ENCODE peak calls at places on chromosome 22, in nine cellular contexts. A, N, U, D, S, W, X, F and J are unnamed samples.

GRCh38 chr22:33835196-33835788 is 85.0 kb downstream of the LARGE1 start:
- DNase-seq in A (no peak), N (no peak), U (no peak), D (no peak), S (no peak), W (no peak), X (no peak), F (no peak), J (peak; percentile 13)

GRCh38 chr22:41445171-41446056 is 1.2 kb downstream of the TOB2 start:
- DNase-seq in A (peak; percentile 49), N (no peak), U (peak; percentile 10), D (peak; percentile 14), S (no peak), W (peak; percentile 71), X (no peak), F (no peak), J (peak; percentile 74)

GRCh38 chr22:45240810-45241631 is at the start of gene KIAA0930:
- DNase-seq in A (peak; percentile 78), N (peak; percentile 59), U (peak; percentile 78), D (peak; percentile 71), S (peak; percentile 93), W (peak; percentile 95), X (peak; percentile 94), F (peak; percentile 54), J (peak; percentile 67)

GRCh38 chr22:48826546-48826945 is 1001.1 kb downstream of the BRD1 start:
- DNase-seq in A (no peak), N (no peak), U (no peak), D (no peak), S (no peak), W (no peak), X (no peak), F (no peak), J (no peak)

GRCh38 chr22:47093720-47094119 is 331.3 kb downstream of the TBC1D22A start:
- DNase-seq in A (no peak), N (no peak), U (no peak), D (no peak), S (no peak), W (no peak), X (no peak), F (no peak), J (no peak)

GRCh38 chr22:44316393-44317162 is 3.8 kb upstream of the SHISAL1 start:
- DNase-seq in A (peak; percentile 45), N (no peak), U (no peak), D (no peak), S (no peak), W (no peak), X (no peak), F (no peak), J (no peak)

GRCh38 chr22:18148508-18148965 is 1.4 kb upstream of the USP18 start:
- DNase-seq in A (no peak), N (no peak), U (no peak), D (no peak), S (no peak), W (no peak), X (no peak), F (no peak), J (no peak)

GRCh38 chr22:42080287-42080686 is 787 bp downstream of the SMDT1 start:
- DNase-seq in A (peak; percentile 19), N (no peak), U (no peak), D (peak; percentile 60), S (peak; percentile 61), W (no peak), X (no peak), F (no peak), J (peak; percentile 48)

GRCh38 chr22:35540600-35541253 is at the start of gene RASD2:
- DNase-seq in A (peak; percentile 71), N (peak; percentile 31), U (no peak), D (no peak), S (no peak), W (no peak), X (no peak), F (no peak), J (peak; percentile 40)

GRCh38 chr22:25069758-25070461 is 117.4 kb downstream of the KIAA1671 start:
- DNase-seq in A (no peak), N (no peak), U (no peak), D (no peak), S (no peak), W (no peak), X (no peak), F (no peak), J (peak; percentile 63)

GRCh38 chr22:40511604-40512003 is 124.9 kb downstream of the MRTFA start:
- DNase-seq in A (peak; percentile 30), N (no peak), U (no peak), D (peak; percentile 38), S (no peak), W (no peak), X (no peak), F (no peak), J (no peak)

GRCh38 chr22:31935961-31936635 is 8.2 kb upstream of the YWHAH start:
- DNase-seq in A (no peak), N (no peak), U (no peak), D (no peak), S (no peak), W (no peak), X (no peak), F (no peak), J (no peak)

GRCh38 chr22:28771195-28771791 is 1.2 kb upstream of the CCDC117 start:
- DNase-seq in A (peak; percentile 47), N (no peak), U (no peak), D (no peak), S (no peak), W (no peak), X (no peak), F (no peak), J (no peak)

GRCh38 chr22:44172370-44173108 is 8.2 kb upstream of the PARVG start:
- DNase-seq in A (no peak), N (no peak), U (no peak), D (no peak), S (peak; percentile 74), W (no peak), X (peak; percentile 68), F (no peak), J (peak; percentile 20)

GRCh38 chr22:39943366-39943765 is 16.8 kb upstream of the TMA7B start:
- DNase-seq in A (peak; percentile 17), N (no peak), U (peak; percentile 17), D (no peak), S (no peak), W (no peak), X (no peak), F (no peak), J (no peak)

GRCh38 chr22:28656156-28656555 is 23.5 kb downstream of the TTC28 start:
- DNase-seq in A (no peak), N (no peak), U (peak; percentile 6), D (no peak), S (no peak), W (no peak), X (no peak), F (no peak), J (no peak)

GRCh38 chr22:44063462-44064371 is 39.6 kb downstream of the PARVB start:
- DNase-seq in A (no peak), N (no peak), U (no peak), D (no peak), S (no peak), W (no peak), X (no peak), F (no peak), J (no peak)

GRCh38 chr22:39427751-39428596 is 28.4 kb downstream of the TAB1 start:
- DNase-seq in A (no peak), N (no peak), U (no peak), D (no peak), S (no peak), W (no peak), X (no peak), F (no peak), J (no peak)

GRCh38 chr22:30650508-30651116 is 15.0 kb downstream of the SLC35E4 start:
- DNase-seq in A (no peak), N (no peak), U (peak; percentile 22), D (no peak), S (no peak), W (no peak), X (no peak), F (no peak), J (peak; percentile 55)

GRCh38 chr22:44547371-44547770 is 49.3 kb upstream of the RTL6 start:
- DNase-seq in A (no peak), N (no peak), U (no peak), D (no peak), S (no peak), W (peak; percentile 41), X (no peak), F (no peak), J (no peak)

GRCh38 chr22:17788023-17788330 is 13.7 kb upstream of the BID start:
- DNase-seq in A (no peak), N (no peak), U (no peak), D (no peak), S (no peak), W (no peak), X (no peak), F (no peak), J (no peak)

GRCh38 chr22:28585324-28585723 is 94.3 kb downstream of the TTC28 start:
- DNase-seq in A (no peak), N (no peak), U (no peak), D (no peak), S (no peak), W (no peak), X (no peak), F (no peak), J (no peak)

GRCh38 chr22:23503736-23504440 is 76.2 kb downstream of the IGLL1 start:
- DNase-seq in A (no peak), N (no peak), U (no peak), D (no peak), S (no peak), W (no peak), X (no peak), F (no peak), J (no peak)

GRCh38 chr22:44352378-44353062 is 39.8 kb upstream of the SHISAL1 start:
- DNase-seq in A (no peak), N (no peak), U (no peak), D (no peak), S (no peak), W (no peak), X (no peak), F (no peak), J (no peak)

GRCh38 chr22:28813772-28814518 is 13.6 kb upstream of the XBP1 start:
- DNase-seq in A (no peak), N (no peak), U (no peak), D (no peak), S (peak; percentile 37), W (no peak), X (no peak), F (no peak), J (peak; percentile 60)

GRCh38 chr22:49503896-49504521 is 323.7 kb downstream of the BRD1 start:
- DNase-seq in A (no peak), N (no peak), U (no peak), D (no peak), S (no peak), W (no peak), X (peak; percentile 36), F (no peak), J (no peak)

GRCh38 chr22:37631448-37632173 is 7.9 kb upstream of the SH3BP1 start:
- DNase-seq in A (no peak), N (no peak), U (no peak), D (no peak), S (no peak), W (no peak), X (no peak), F (no peak), J (no peak)

GRCh38 chr22:30804626-30805025 is 110.0 kb downstream of the OSBP2 start:
- DNase-seq in A (no peak), N (no peak), U (no peak), D (no peak), S (no peak), W (no peak), X (no peak), F (no peak), J (no peak)

GRCh38 chr22:42070517-42071422 is at the start of gene NAGA:
- DNase-seq in A (peak; percentile 98), N (peak; percentile 93), U (peak; percentile 87), D (peak; percentile 95), S (peak; percentile 97), W (peak; percentile 96), X (peak; percentile 94), F (peak; percentile 92), J (peak; percentile 97)